ENCODE peak calls at places on chromosomes 6 and 20, in six cellular contexts. One of them, this sample, is unnamed.

GRCh38 chr20:59084041-59084841 is 41.7 kb upstream of the PRELID3B start:
- DNase-seq in H9: no peak
- DNase-seq in pancreas: peak
- DNase-seq in effector CD4-positive, alpha-beta T cell: no peak
- DNase-seq in fibroblast of the aortic adventitia: peak
- DNase-seq in iris pigment epithelial cell: no peak
- DNase-seq in this sample: no peak

GRCh38 chr20:19620471-19620870 is 137.6 kb upstream of the RIN2 start:
- DNase-seq in iris pigment epithelial cell: no peak
- DNase-seq in pancreas: no peak
- DNase-seq in H9: peak
- DNase-seq in effector CD4-positive, alpha-beta T cell: no peak
- DNase-seq in fibroblast of the aortic adventitia: no peak
- DNase-seq in this sample: no peak

GRCh38 chr6:106089981-106090380 is 3.8 kb downstream of the PRDM1 start:
- DNase-seq in iris pigment epithelial cell: no peak
- DNase-seq in fibroblast of the aortic adventitia: peak
- DNase-seq in pancreas: no peak
- DNase-seq in effector CD4-positive, alpha-beta T cell: no peak
- DNase-seq in H9: no peak
- DNase-seq in this sample: peak

GRCh38 chr6:43285415-43285814 is 12.6 kb upstream of the SLC22A7 start:
- DNase-seq in iris pigment epithelial cell: no peak
- DNase-seq in pancreas: peak
- DNase-seq in H9: no peak
- DNase-seq in effector CD4-positive, alpha-beta T cell: no peak
- DNase-seq in fibroblast of the aortic adventitia: no peak
- DNase-seq in this sample: no peak

GRCh38 chr6:167825759-167826229 is 917 bp upstream of the AFDN start:
- DNase-seq in effector CD4-positive, alpha-beta T cell: no peak
- DNase-seq in iris pigment epithelial cell: peak
- DNase-seq in pancreas: peak
- DNase-seq in fibroblast of the aortic adventitia: no peak
- DNase-seq in H9: peak
- DNase-seq in this sample: peak

GRCh38 chr6:20302168-20302567 is 89.9 kb upstream of the MBOAT1 start:
- DNase-seq in iris pigment epithelial cell: no peak
- DNase-seq in H9: no peak
- DNase-seq in fibroblast of the aortic adventitia: no peak
- DNase-seq in effector CD4-positive, alpha-beta T cell: no peak
- DNase-seq in pancreas: no peak
- DNase-seq in this sample: no peak

GRCh38 chr6:159232106-159232645 is 63.0 kb downstream of the FNDC1 start:
- DNase-seq in fibroblast of the aortic adventitia: no peak
- DNase-seq in pancreas: no peak
- DNase-seq in effector CD4-positive, alpha-beta T cell: no peak
- DNase-seq in iris pigment epithelial cell: no peak
- DNase-seq in H9: no peak
- DNase-seq in this sample: no peak

GRCh38 chr6:134732761-134733160 is 217.1 kb downstream of the ALDH8A1 start:
- DNase-seq in pancreas: no peak
- DNase-seq in H9: no peak
- DNase-seq in iris pigment epithelial cell: no peak
- DNase-seq in effector CD4-positive, alpha-beta T cell: no peak
- DNase-seq in fibroblast of the aortic adventitia: no peak
- DNase-seq in this sample: no peak

GRCh38 chr6:16503919-16504554 is 257.2 kb downstream of the ATXN1 start:
- DNase-seq in fibroblast of the aortic adventitia: no peak
- DNase-seq in pancreas: no peak
- DNase-seq in H9: no peak
- DNase-seq in effector CD4-positive, alpha-beta T cell: no peak
- DNase-seq in iris pigment epithelial cell: no peak
- DNase-seq in this sample: no peak

GRCh38 chr20:32168184-32168910 is 39.2 kb downstream of the PLAGL2 start:
- DNase-seq in effector CD4-positive, alpha-beta T cell: no peak
- DNase-seq in iris pigment epithelial cell: peak
- DNase-seq in fibroblast of the aortic adventitia: peak
- DNase-seq in H9: peak
- DNase-seq in pancreas: no peak
- DNase-seq in this sample: peak

GRCh38 chr6:35842381-35842780 is 37.2 kb downstream of the LHFPL5 start:
- DNase-seq in fibroblast of the aortic adventitia: no peak
- DNase-seq in H9: no peak
- DNase-seq in effector CD4-positive, alpha-beta T cell: no peak
- DNase-seq in iris pigment epithelial cell: no peak
- DNase-seq in pancreas: no peak
- DNase-seq in this sample: no peak